ENCODE peak calls at places on chromosomes 3 and 15, in five cellular contexts. O, K, N, I and W are unnamed samples.

GRCh38 chr3:87333393-87333892 is 57.1 kb upstream of the POU1F1 start:
- DNase-seq in K (peak), I (peak), N (peak), O (no peak), W (peak)

GRCh38 chr3:23172059-23172458 is 31.1 kb upstream of the UBE2E2 start:
- DNase-seq in N (no peak), I (no peak), O (no peak), K (no peak), W (no peak)

GRCh38 chr3:52805270-52806039 is 10.9 kb downstream of the ITIH3 start:
- DNase-seq in O (no peak), N (no peak), I (no peak), K (no peak), W (no peak)

GRCh38 chr3:181880339-181880738 is 168.6 kb downstream of the SOX2 start:
- DNase-seq in N (no peak), O (no peak), K (no peak), I (no peak), W (no peak)

GRCh38 chr3:136070334-136070733 is 104.8 kb downstream of the PPP2R3A start:
- DNase-seq in I (peak), K (no peak), N (peak), O (no peak), W (peak)

GRCh38 chr15:62486041-62486440 is 321.0 kb upstream of the C2CD4B start:
- DNase-seq in N (no peak), I (peak), K (no peak), O (no peak), W (no peak)

GRCh38 chr3:187136936-187137335 is 2.4 kb downstream of the RPL39L start:
- DNase-seq in N (peak), K (peak), O (no peak), I (peak), W (peak)

GRCh38 chr15:79592126-79592525 is 160.0 kb downstream of the MINAR1 start:
- DNase-seq in O (no peak), N (no peak), I (no peak), K (no peak), W (no peak)

GRCh38 chr3:73215286-73215685 is 153.8 kb downstream of the EBLN2 start:
- DNase-seq in I (peak), K (no peak), N (peak), O (no peak), W (no peak)

GRCh38 chr15:44066211-44066827 is 128.8 kb downstream of the FRMD5 start:
- DNase-seq in K (peak), O (no peak), N (peak), I (peak), W (peak)

GRCh38 chr3:11913316-11913715 is 66.6 kb upstream of the TAMM41 start:
- DNase-seq in I (no peak), N (no peak), K (no peak), O (no peak), W (no peak)

GRCh38 chr3:100277255-100277800 is 16.5 kb downstream of the TBC1D23 start:
- DNase-seq in K (no peak), N (peak), O (no peak), I (no peak), W (peak)

GRCh38 chr15:66798426-66799061 is 96.5 kb downstream of the SMAD6 start:
- DNase-seq in K (no peak), I (peak), N (no peak), O (no peak), W (peak)

GRCh38 chr15:51931016-51931415 is 40.6 kb downstream of the LEO1 start:
- DNase-seq in K (no peak), N (no peak), I (no peak), O (no peak), W (no peak)

GRCh38 chr3:167876603-167877325 is 141.2 kb downstream of the SERPINI1 start:
- DNase-seq in K (no peak), I (peak), O (no peak), N (peak), W (peak)

GRCh38 chr3:153756816-153757215 is 364.4 kb upstream of the ARHGEF26 start:
- DNase-seq in O (no peak), N (peak), K (no peak), I (peak), W (peak)

GRCh38 chr15:58396181-58396580 is 35.6 kb upstream of the LIPC start:
- DNase-seq in K (peak), N (peak), O (no peak), I (peak), W (peak)

GRCh38 chr3:39806820-39807219 is 2.6 kb upstream of the MYRIP start:
- DNase-seq in O (no peak), K (no peak), N (no peak), I (no peak), W (no peak)

GRCh38 chr3:128278761-128279593 is 125.7 kb downstream of the EEFSEC start:
- DNase-seq in K (no peak), I (peak), N (peak), O (no peak), W (peak)

GRCh38 chr15:84869510-84869909 is 15.0 kb upstream of the SLC28A1 start:
- DNase-seq in K (no peak), N (no peak), I (no peak), O (no peak), W (no peak)

GRCh38 chr15:77898811-77899730 is 178.4 kb downstream of the TBC1D2B start:
- DNase-seq in O (no peak), K (no peak), N (no peak), I (no peak), W (no peak)

GRCh38 chr3:56800373-56801150 is 1.2 kb downstream of the ARHGEF3 start:
- DNase-seq in O (no peak), I (no peak), K (no peak), N (no peak), W (peak)

GRCh38 chr15:68343579-68344225 is 66.2 kb downstream of the FEM1B start:
- DNase-seq in N (no peak), K (no peak), I (no peak), O (no peak), W (no peak)

GRCh38 chr3:116038968-116039950 is 406.0 kb downstream of the LSAMP start:
- DNase-seq in I (peak), N (peak), K (no peak), O (no peak), W (no peak)

GRCh38 chr15:94206463-94207167 is 24.7 kb upstream of the MCTP2 start:
- DNase-seq in I (peak), K (peak), O (no peak), N (peak), W (peak)

GRCh38 chr3:135134717-135135116 is 339.7 kb downstream of the EPHB1 start:
- DNase-seq in I (no peak), K (no peak), N (no peak), O (no peak), W (no peak)

GRCh38 chr3:134794323-134794722 is 737 bp upstream of the EPHB1 start:
- DNase-seq in K (no peak), N (no peak), I (no peak), O (no peak), W (no peak)

GRCh38 chr3:16546186-16547004 is 32.9 kb upstream of the RFTN1 start:
- DNase-seq in K (no peak), N (no peak), O (no peak), I (no peak), W (no peak)

GRCh38 chr15:90219421-90220141 is 14.2 kb downstream of the CIB1 start:
- DNase-seq in I (no peak), O (peak), K (peak), N (no peak), W (peak)

DNA sequence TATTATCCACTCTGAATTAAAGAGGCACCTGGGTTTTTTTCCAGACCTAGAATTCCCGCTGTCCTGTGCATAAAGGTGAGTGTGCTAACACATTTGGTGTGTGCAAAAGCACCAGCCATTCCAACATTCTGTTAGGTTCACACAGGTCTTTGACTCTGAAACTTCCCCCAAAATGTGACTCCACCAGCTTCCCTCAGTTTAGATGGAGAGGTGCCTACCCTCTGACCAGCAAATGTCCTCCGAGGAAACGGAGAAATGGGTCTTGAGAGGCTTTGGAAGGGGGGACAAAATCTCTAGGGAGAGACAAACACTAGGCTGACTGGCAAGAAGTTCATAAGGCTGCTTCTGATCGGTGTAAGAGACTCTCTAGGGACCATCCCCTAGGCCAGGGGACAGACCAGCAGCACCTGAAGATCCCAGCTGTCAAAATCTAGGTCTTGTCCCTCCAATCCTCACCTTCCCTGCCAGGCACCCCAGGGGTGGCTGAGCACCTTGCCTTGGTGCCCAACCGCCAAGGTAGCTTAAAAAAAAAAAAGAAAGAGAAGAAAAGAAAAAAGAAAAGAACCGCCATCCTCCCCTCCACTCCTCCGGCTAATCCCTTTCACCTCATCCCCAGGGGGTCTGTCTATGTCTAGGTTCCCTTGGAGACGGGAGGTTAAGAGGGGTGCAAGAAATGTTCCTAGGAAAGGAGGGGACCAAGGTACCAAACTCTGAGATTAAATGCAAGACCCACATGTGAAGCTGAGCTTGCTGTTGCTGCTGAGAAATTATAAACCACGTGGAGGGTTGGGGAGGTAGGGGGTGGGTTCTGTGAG is 2.0 kb upstream of the MECOM start:
- DNase-seq in O (no peak), I (no peak), N (no peak), K (no peak), W (no peak)
- TF ChIP-seq CTCF in O (no peak), I (no peak), N (no peak), K (no peak), W (no peak)

GRCh38 chr3:143124683-143125520 is 5.3 kb downstream of the CHST2 start:
- DNase-seq in I (no peak), K (no peak), O (no peak), N (no peak), W (peak)
- TF ChIP-seq CTCF in I (no peak), K (no peak), O (no peak), N (no peak), W (no peak)

DNA sequence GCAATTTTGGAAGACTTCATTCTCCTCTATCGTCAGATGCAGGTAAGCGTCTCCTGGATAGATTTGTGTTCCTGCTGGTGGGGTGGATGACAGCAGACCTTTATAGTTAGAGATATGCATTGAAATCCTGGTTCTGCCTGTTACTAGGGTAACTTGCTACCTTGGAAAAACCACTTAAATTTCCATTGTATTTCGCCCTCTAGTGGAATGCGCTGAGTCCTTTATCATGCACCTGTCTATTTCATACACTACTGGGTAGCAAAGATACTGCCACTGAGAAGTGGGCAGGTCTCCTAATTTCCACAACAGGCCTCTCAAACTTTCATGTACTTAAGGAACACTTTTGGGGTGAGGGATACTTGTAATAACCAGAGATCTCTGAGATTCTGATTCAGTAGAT is 209.5 kb upstream of the SUCLG2 start:
- DNase-seq in I (no peak), K (peak), N (peak), O (no peak), W (peak)
- TF ChIP-seq CTCF in I (peak), K (peak), N (peak), O (peak), W (peak)

GRCh38 chr3:49841126-49841525 is 15.2 kb downstream of the TRAIP start:
- DNase-seq in I (no peak), O (no peak), K (peak), N (peak), W (peak)
- TF ChIP-seq CTCF in I (peak), O (peak), K (peak), N (peak), W (peak)

GRCh38 chr3:188389711-188390346 is 235.9 kb downstream of the LPP start:
- DNase-seq in I (no peak), O (no peak), K (no peak), N (no peak), W (no peak)

GRCh38 chr3:188390347-188390718 is 236.4 kb downstream of the LPP start:
- DNase-seq in N (no peak), K (no peak), O (no peak), I (no peak), W (no peak)

GRCh38 chr3:188390775-188391443 is 237.0 kb downstream of the LPP start:
- DNase-seq in N (no peak), K (no peak), I (no peak), O (no peak), W (peak)

GRCh38 chr3:188394588-188394987 is 240.6 kb downstream of the LPP start:
- DNase-seq in O (no peak), K (no peak), N (no peak), I (peak), W (no peak)

GRCh38 chr3:188391597-188391996 is 237.6 kb downstream of the LPP start:
- DNase-seq in K (no peak), O (no peak), N (no peak), I (no peak), W (no peak)
- TF ChIP-seq CTCF in K (no peak), O (no peak), N (no peak), I (no peak), W (no peak)

DNA sequence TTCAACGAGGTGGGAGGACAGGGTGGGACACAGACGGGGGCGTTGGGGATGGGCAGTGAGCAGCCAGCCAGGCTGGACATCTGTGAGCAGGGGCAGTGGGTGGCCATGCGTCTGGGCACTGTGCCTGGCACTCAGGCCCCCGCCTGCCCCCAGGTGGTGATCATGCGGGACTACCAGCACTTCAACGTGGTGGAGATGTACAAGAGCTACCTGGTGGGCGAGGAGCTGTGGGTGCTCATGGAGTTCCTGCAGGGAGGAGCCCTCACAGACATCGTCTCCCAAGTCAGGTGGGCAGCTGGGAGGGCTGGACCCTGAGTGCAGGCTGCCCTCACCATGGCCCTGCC is 10.2 kb downstream of the ANKRD63 start:
- DNase-seq in K (no peak), N (no peak), I (no peak), O (no peak), W (no peak)
- TF ChIP-seq CTCF in K (peak), N (peak), I (no peak), O (peak), W (no peak)

GRCh38 chr3:183446838-183447205 is 18.4 kb upstream of the MCF2L2 start:
- DNase-seq in N (no peak), K (no peak), I (no peak), O (no peak), W (no peak)

GRCh38 chr3:183447206-183448001 is 19.0 kb upstream of the MCF2L2 start:
- DNase-seq in N (peak), K (peak), O (peak), I (peak), W (peak)

GRCh38 chr3:183448369-183449128 is 20.1 kb upstream of the MCF2L2 start:
- DNase-seq in O (no peak), N (no peak), K (no peak), I (no peak), W (no peak)

GRCh38 chr3:183449791-183450190 is 21.4 kb upstream of the MCF2L2 start:
- DNase-seq in K (no peak), N (no peak), I (no peak), O (no peak), W (no peak)

GRCh38 chr3:183449391-183449790 is 21.0 kb upstream of the MCF2L2 start:
- DNase-seq in I (peak), O (no peak), N (no peak), K (peak), W (peak)
- TF ChIP-seq CTCF in I (no peak), O (no peak), N (no peak), K (no peak), W (peak)